ENCODE peak calls at places on chromosomes 11 and 22, in ten cellular contexts. One of them, this sample, is unnamed.

GRCh38 chr11:65136515-65137096 is 2.3 kb upstream of the SYVN1 start:
- DNase-seq in neuronal stem cell: no peak
- DNase-seq in CD8-positive, alpha-beta memory T cell: no peak
- DNase-seq in RWPE1: no peak
- DNase-seq in H9: no peak
- DNase-seq in iris pigment epithelial cell: no peak
- DNase-seq in LHCN-M2: no peak
- DNase-seq in testis: no peak
- DNase-seq in astrocyte of the spinal cord: no peak
- DNase-seq in T-helper 2 cell: no peak
- DNase-seq in this sample: no peak

GRCh38 chr11:69972351-69972802 is 105.7 kb upstream of the ANO1 start:
- DNase-seq in neuronal stem cell: no peak
- DNase-seq in CD8-positive, alpha-beta memory T cell: no peak
- DNase-seq in RWPE1: no peak
- DNase-seq in H9: no peak
- DNase-seq in iris pigment epithelial cell: no peak
- DNase-seq in LHCN-M2: no peak
- DNase-seq in testis: no peak
- DNase-seq in astrocyte of the spinal cord: no peak
- DNase-seq in T-helper 2 cell: no peak
- DNase-seq in this sample: no peak

GRCh38 chr11:69909561-69910518 is 90.6 kb upstream of the FGF3 start:
- DNase-seq in neuronal stem cell: no peak
- DNase-seq in CD8-positive, alpha-beta memory T cell: no peak
- DNase-seq in RWPE1: no peak
- DNase-seq in H9: no peak
- DNase-seq in iris pigment epithelial cell: no peak
- DNase-seq in LHCN-M2: no peak
- DNase-seq in testis: no peak
- DNase-seq in astrocyte of the spinal cord: peak
- DNase-seq in T-helper 2 cell: no peak
- DNase-seq in this sample: no peak

GRCh38 chr22:18088825-18089568 is 11.2 kb downstream of the PEX26 start:
- DNase-seq in neuronal stem cell: no peak
- DNase-seq in CD8-positive, alpha-beta memory T cell: no peak
- DNase-seq in RWPE1: no peak
- DNase-seq in H9: no peak
- DNase-seq in iris pigment epithelial cell: no peak
- DNase-seq in LHCN-M2: no peak
- DNase-seq in testis: no peak
- DNase-seq in astrocyte of the spinal cord: no peak
- DNase-seq in T-helper 2 cell: no peak
- DNase-seq in this sample: no peak

GRCh38 chr11:9748361-9748970 is 84.6 kb downstream of the SWAP70 start:
- DNase-seq in neuronal stem cell: no peak
- DNase-seq in CD8-positive, alpha-beta memory T cell: peak
- DNase-seq in RWPE1: no peak
- DNase-seq in H9: peak
- DNase-seq in iris pigment epithelial cell: peak
- DNase-seq in LHCN-M2: peak
- DNase-seq in testis: peak
- DNase-seq in astrocyte of the spinal cord: peak
- DNase-seq in T-helper 2 cell: peak
- DNase-seq in this sample: no peak

GRCh38 chr11:35491231-35491871 is 34.1 kb downstream of the PAMR1 start:
- DNase-seq in neuronal stem cell: no peak
- DNase-seq in CD8-positive, alpha-beta memory T cell: no peak
- DNase-seq in RWPE1: no peak
- DNase-seq in H9: no peak
- DNase-seq in iris pigment epithelial cell: peak
- DNase-seq in LHCN-M2: peak
- DNase-seq in testis: no peak
- DNase-seq in astrocyte of the spinal cord: peak
- DNase-seq in T-helper 2 cell: no peak
- DNase-seq in this sample: no peak

GRCh38 chr11:32087602-32088001 is 3.3 kb upstream of the RCN1 start:
- DNase-seq in neuronal stem cell: no peak
- DNase-seq in CD8-positive, alpha-beta memory T cell: no peak
- DNase-seq in RWPE1: no peak
- DNase-seq in H9: no peak
- DNase-seq in iris pigment epithelial cell: peak
- DNase-seq in LHCN-M2: peak
- DNase-seq in testis: no peak
- DNase-seq in astrocyte of the spinal cord: peak
- DNase-seq in T-helper 2 cell: no peak
- DNase-seq in this sample: no peak

GRCh38 chr22:39092111-39092867 is 4.8 kb upstream of the APOBEC3H start:
- DNase-seq in neuronal stem cell: no peak
- DNase-seq in CD8-positive, alpha-beta memory T cell: no peak
- DNase-seq in RWPE1: no peak
- DNase-seq in H9: no peak
- DNase-seq in iris pigment epithelial cell: no peak
- DNase-seq in LHCN-M2: no peak
- DNase-seq in testis: no peak
- DNase-seq in astrocyte of the spinal cord: no peak
- DNase-seq in T-helper 2 cell: no peak
- DNase-seq in this sample: no peak

GRCh38 chr11:2888266-2888968 is 2.8 kb upstream of the CDKN1C start:
- DNase-seq in neuronal stem cell: peak
- DNase-seq in CD8-positive, alpha-beta memory T cell: peak
- DNase-seq in RWPE1: peak
- DNase-seq in H9: peak
- DNase-seq in iris pigment epithelial cell: peak
- DNase-seq in LHCN-M2: peak
- DNase-seq in testis: peak
- DNase-seq in astrocyte of the spinal cord: peak
- DNase-seq in T-helper 2 cell: peak
- DNase-seq in this sample: peak

GRCh38 chr22:48222742-48223487 is 1460.5 kb downstream of the TBC1D22A start:
- DNase-seq in neuronal stem cell: no peak
- DNase-seq in CD8-positive, alpha-beta memory T cell: no peak
- DNase-seq in RWPE1: no peak
- DNase-seq in H9: no peak
- DNase-seq in iris pigment epithelial cell: no peak
- DNase-seq in LHCN-M2: no peak
- DNase-seq in testis: peak
- DNase-seq in astrocyte of the spinal cord: no peak
- DNase-seq in T-helper 2 cell: no peak
- DNase-seq in this sample: no peak

GRCh38 chr11:2885676-2886081 is at the start of gene CDKN1C:
- DNase-seq in neuronal stem cell: peak
- DNase-seq in CD8-positive, alpha-beta memory T cell: peak
- DNase-seq in RWPE1: peak
- DNase-seq in H9: peak
- DNase-seq in iris pigment epithelial cell: peak
- DNase-seq in LHCN-M2: peak
- DNase-seq in testis: peak
- DNase-seq in astrocyte of the spinal cord: peak
- DNase-seq in T-helper 2 cell: peak
- DNase-seq in this sample: peak

This sample was measured in progenitor cell of endocrine pancreas.